ENCODE peak calls at places on chromosomes 13 and 19, in four cellular contexts. Z, S, H and B are unnamed samples.

GRCh38 chr19:28881616-28882015 is 331.3 kb downstream of the UQCRFS1 start:
- DNase-seq in S (no peak), Z (no peak), H (no peak), B (no peak)

GRCh38 chr13:107277911-107278310 is 710.0 kb upstream of the ARGLU1 start:
- DNase-seq in Z (no peak), S (no peak), H (no peak), B (no peak)

GRCh38 chr19:46901701-46902401 is 41.1 kb downstream of the ARHGAP35 start:
- DNase-seq in S (no peak), Z (no peak), H (no peak), B (no peak)

GRCh38 chr19:3357731-3358391 is 8.5 kb upstream of the NFIC start:
- DNase-seq in Z (no peak), S (no peak), H (no peak), B (no peak)

GRCh38 chr19:37991841-37992248 is 84.8 kb downstream of the SIPA1L3 start:
- DNase-seq in H (no peak), S (no peak), Z (no peak), B (no peak)

GRCh38 chr13:106104281-106104901 is 431.1 kb downstream of the EFNB2 start:
- DNase-seq in S (no peak), Z (no peak), H (no peak), B (no peak)

GRCh38 chr19:45114116-45114515 is 21.1 kb downstream of the PPP1R37 start:
- DNase-seq in Z (peak; percentile 66), H (no peak), S (no peak), B (no peak)

GRCh38 chr13:44243198-44243852 is 130.3 kb upstream of the SERP2 start:
- DNase-seq in Z (peak; percentile 63), S (no peak), H (peak; percentile 82), B (peak; percentile 49)

GRCh38 chr19:35986664-35987570 is 8.1 kb upstream of the SDHAF1 start:
- DNase-seq in Z (no peak), S (no peak), H (peak; percentile 76), B (peak; percentile 73)

GRCh38 chr19:45128806-45129205 is 32.0 kb downstream of the NKPD1 start:
- DNase-seq in H (no peak), S (no peak), Z (no peak), B (no peak)

GRCh38 chr13:43787998-43788397 is 1.2 kb upstream of the ENOX1 start:
- DNase-seq in Z (peak; percentile 29), S (no peak), H (no peak), B (no peak)